ENCODE peak calls at places on chromosomes 3 and 15, in eight cellular contexts. G, D, Q, X, W, K, Z and V are unnamed samples.

GRCh38 chr3:53346514-53346913 is 829 bp downstream of the DCP1A start:
- DNase-seq in X (no peak), D (peak), W (no peak), Q (no peak), K (no peak), Z (peak), G (peak), V (no peak)

GRCh38 chr15:39110336-39110735 is 470.5 kb upstream of the THBS1 start:
- DNase-seq in Q (no peak), X (no peak), K (no peak), W (no peak), D (no peak), G (no peak), Z (peak), V (no peak)

GRCh38 chr3:50241163-50241562 is 5.2 kb downstream of the GNAI2 start:
- DNase-seq in G (no peak), K (no peak), W (no peak), Z (no peak), Q (no peak), X (no peak), D (no peak), V (no peak)

GRCh38 chr3:132084982-132085381 is 50.2 kb upstream of the CPNE4 start:
- DNase-seq in X (no peak), G (no peak), D (no peak), W (no peak), Q (no peak), Z (no peak), K (no peak), V (no peak)

GRCh38 chr3:37997321-37997720 is 6.7 kb downstream of the VILL start:
- DNase-seq in Z (no peak), G (no peak), W (peak), K (no peak), Q (no peak), D (no peak), X (peak), V (no peak)

GRCh38 chr3:156957715-156958114 is 131.6 kb downstream of the LEKR1 start:
- DNase-seq in D (no peak), K (no peak), G (no peak), W (no peak), Z (no peak), X (no peak), Q (no peak), V (no peak)

GRCh38 chr15:92197761-92198160 is 195.9 kb upstream of the ST8SIA2 start:
- DNase-seq in W (no peak), Q (no peak), X (no peak), K (no peak), Z (no peak), G (no peak), D (no peak), V (no peak)

GRCh38 chr3:48215019-48215418 is 8.3 kb upstream of the CAMP start:
- DNase-seq in Q (no peak), X (no peak), D (no peak), K (no peak), G (no peak), Z (no peak), W (peak), V (no peak)

GRCh38 chr3:80285370-80285769 is 517.6 kb upstream of the ROBO1 start:
- DNase-seq in X (no peak), W (no peak), D (no peak), K (no peak), G (no peak), Q (no peak), Z (peak), V (no peak)

GRCh38 chr3:185308126-185308754 is 54.4 kb upstream of the EHHADH start:
- DNase-seq in K (no peak), X (no peak), Q (peak), D (peak), W (no peak), G (no peak), Z (peak), V (no peak)

GRCh38 chr15:39786444-39787056 is 3.9 kb upstream of the FSIP1 start:
- DNase-seq in W (no peak), X (no peak), G (peak), D (peak), Z (peak), K (peak), Q (no peak), V (no peak)

GRCh38 chr3:194072097-194072428 is 63.9 kb upstream of the HES1 start:
- DNase-seq in G (no peak), Z (no peak), D (no peak), Q (no peak), X (no peak), W (no peak), K (no peak), V (no peak)

GRCh38 chr3:141229132-141229531 is 2.5 kb upstream of the PXYLP1 start:
- DNase-seq in Q (no peak), G (no peak), X (no peak), W (no peak), K (no peak), D (peak), Z (no peak), V (peak)

GRCh38 chr15:28984421-28985375 is 98.9 kb downstream of the APBA2 start:
- DNase-seq in X (no peak), W (no peak), Z (no peak), G (peak), Q (no peak), D (peak), K (peak), V (no peak)

GRCh38 chr3:111861396-111861795 is 2.3 kb downstream of the PHLDB2 start:
- DNase-seq in W (no peak), X (no peak), G (no peak), Q (no peak), K (no peak), Z (no peak), D (no peak), V (no peak)

GRCh38 chr3:190562866-190563525 is 49.1 kb downstream of the IL1RAP start:
- DNase-seq in Q (no peak), G (no peak), Z (no peak), X (no peak), D (no peak), W (no peak), K (no peak), V (no peak)

GRCh38 chr15:57566840-57567239 is 24.9 kb upstream of the MYZAP start:
- DNase-seq in D (peak), G (no peak), Q (no peak), Z (no peak), W (no peak), X (no peak), K (no peak), V (no peak)

GRCh38 chr3:72182206-72182605 is 397.3 kb upstream of the PROK2 start:
- DNase-seq in W (no peak), K (no peak), X (no peak), G (no peak), Z (no peak), Q (no peak), D (peak), V (no peak)

GRCh38 chr15:65979316-65979715 is 110.0 kb downstream of the RAB11A start:
- DNase-seq in X (no peak), D (peak), G (no peak), Q (no peak), K (no peak), Z (no peak), W (no peak), V (no peak)

GRCh38 chr3:138180375-138181029 is 5.8 kb upstream of the DBR1 start:
- DNase-seq in K (no peak), Q (peak), X (no peak), D (peak), W (no peak), Z (peak), G (peak), V (no peak)

GRCh38 chr3:128993461-128994172 is at the start of gene CFAP92:
- DNase-seq in X (peak), D (peak), Z (peak), W (peak), G (peak), K (peak), Q (peak), V (peak)

GRCh38 chr15:88454867-88455810 is 12.0 kb downstream of the MRPL46 start:
- DNase-seq in G (peak), D (peak), W (peak), K (peak), X (no peak), Z (peak), Q (peak), V (peak)

GRCh38 chr3:184459355-184459754 is 79.5 kb downstream of the CHRD start:
- DNase-seq in W (no peak), G (no peak), Z (peak), K (no peak), D (peak), X (no peak), Q (no peak), V (no peak)

GRCh38 chr3:139289866-139290524 is 53.8 kb upstream of the MRPS22 start:
- DNase-seq in X (no peak), Z (no peak), D (no peak), W (no peak), K (no peak), Q (no peak), G (no peak), V (no peak)

GRCh38 chr3:13704174-13704573 is 155.2 kb downstream of the FBLN2 start:
- DNase-seq in X (no peak), W (no peak), Z (no peak), K (no peak), D (no peak), G (no peak), Q (no peak), V (no peak)

GRCh38 chr15:39589193-39589814 is 8.4 kb downstream of the THBS1 start:
- DNase-seq in W (peak), X (no peak), Q (no peak), K (no peak), D (no peak), Z (no peak), G (no peak), V (no peak)

GRCh38 chr3:39542588-39542988 is 75.1 kb downstream of the MOBP start:
- DNase-seq in Q (no peak), X (no peak), G (no peak), D (no peak), Z (no peak), K (no peak), W (no peak), V (no peak)

GRCh38 chr3:111919370-111920065 is 59.3 kb upstream of the ABHD10 start:
- DNase-seq in D (no peak), K (no peak), G (no peak), Z (no peak), W (no peak), Q (no peak), X (no peak), V (no peak)

GRCh38 chr3:28173831-28174230 is 67.6 kb upstream of the CMC1 start:
- DNase-seq in D (no peak), Q (no peak), K (no peak), X (no peak), W (no peak), G (no peak), Z (no peak), V (no peak)

GRCh38 chr3:99895106-99895705 is 77.5 kb downstream of the CMSS1 start:
- DNase-seq in W (no peak), X (no peak), K (no peak), Q (no peak), D (peak), Z (no peak), G (no peak), V (no peak)

GRCh38 chr3:67678665-67679064 is 24.3 kb upstream of the SUCLG2 start:
- DNase-seq in K (no peak), W (no peak), G (no peak), X (no peak), Q (no peak), D (no peak), Z (no peak), V (no peak)

GRCh38 chr3:101992861-101993260 is 143.5 kb downstream of the NFKBIZ start:
- DNase-seq in X (no peak), Q (no peak), W (no peak), Z (no peak), D (no peak), G (peak), K (no peak), V (no peak)

GRCh38 chr3:73600293-73600938 is 24.3 kb downstream of the PDZRN3 start:
- DNase-seq in X (no peak), Q (no peak), G (no peak), Z (peak), K (no peak), D (peak), W (no peak), V (no peak)

GRCh38 chr3:124149774-124150173 is 157.8 kb upstream of the ROPN1 start:
- DNase-seq in D (no peak), G (peak), K (no peak), Q (no peak), Z (no peak), X (no peak), W (no peak), V (no peak)

GRCh38 chr15:47066386-47066785 is 650.9 kb upstream of the SEMA6D start:
- DNase-seq in D (no peak), K (no peak), Z (no peak), W (no peak), X (no peak), G (no peak), Q (no peak), V (no peak)

GRCh38 chr3:9079674-9080073 is 116.4 kb upstream of the RAD18 start:
- DNase-seq in Z (no peak), X (no peak), G (no peak), K (no peak), W (no peak), Q (no peak), D (no peak), V (no peak)

GRCh38 chr3:6779140-6779539 is 81.8 kb upstream of the GRM7 start:
- DNase-seq in Q (no peak), K (no peak), D (no peak), W (no peak), X (no peak), Z (no peak), G (no peak), V (no peak)

GRCh38 chr3:177228601-177229190 is 31.4 kb upstream of the TBL1XR1 start:
- DNase-seq in Q (no peak), W (no peak), X (no peak), K (no peak), D (no peak), G (no peak), Z (no peak), V (no peak)

GRCh38 chr3:48662753-48663488 is at the start of gene CELSR3:
- DNase-seq in Z (peak), D (peak), Q (peak), X (no peak), W (peak), K (peak), G (peak), V (peak)